ENCODE peak calls at places on chromosomes 12 and 14, in five cellular contexts. O, Z, U, R and K are unnamed samples.

GRCh38 chr12:24079083-24079482 is 129.6 kb upstream of the SOX5 start:
- DNase-seq in U (no peak), O (no peak), R (no peak), Z (no peak), K (no peak)

GRCh38 chr12:114476159-114476558 is 70.2 kb upstream of the TBX5 start:
- DNase-seq in R (peak), O (peak), U (peak), Z (peak), K (no peak)

GRCh38 chr12:26891704-26892103 is 46.1 kb downstream of the INTS13 start:
- DNase-seq in U (no peak), O (no peak), Z (no peak), R (no peak), K (no peak)

GRCh38 chr12:53930591-53931255 is 7.9 kb upstream of the HOXC13 start:
- DNase-seq in Z (peak), R (no peak), O (no peak), U (no peak), K (no peak)

GRCh38 chr12:1605129-1606020 is 11.0 kb upstream of the FBXL14 start:
- DNase-seq in U (peak), R (peak), Z (peak), O (peak), K (peak)

GRCh38 chr14:62409909-62410308 is 635.3 kb downstream of the KCNH5 start:
- DNase-seq in O (peak), R (peak), Z (no peak), U (no peak), K (no peak)

GRCh38 chr12:78431931-78432330 is 432.6 kb upstream of the SYT1 start:
- DNase-seq in U (no peak), O (peak), Z (no peak), R (no peak), K (no peak)

GRCh38 chr12:54949041-54949721 is 35.4 kb downstream of the TESPA1 start:
- DNase-seq in Z (no peak), R (no peak), U (no peak), O (no peak), K (no peak)

GRCh38 chr12:4191149-4191548 is 82.4 kb upstream of the CCND2 start:
- DNase-seq in U (no peak), O (no peak), Z (no peak), R (no peak), K (no peak)

GRCh38 chr14:95227279-95227860 is 70.0 kb upstream of the DICER1 start:
- DNase-seq in U (no peak), R (no peak), Z (peak), O (no peak), K (no peak)

GRCh38 chr12:112514926-112515642 is 96.3 kb downstream of the PTPN11 start:
- DNase-seq in Z (no peak), U (no peak), O (peak), R (no peak), K (no peak)

GRCh38 chr12:76544601-76545261 is 14.8 kb downstream of the OSBPL8 start:
- DNase-seq in O (no peak), R (no peak), Z (no peak), U (no peak), K (no peak)

GRCh38 chr14:62015248-62015647 is 253.0 kb downstream of the SNAPC1 start:
- DNase-seq in Z (no peak), R (peak), U (no peak), O (peak), K (no peak)

GRCh38 chr12:39990122-39991101 is 115.5 kb downstream of the SLC2A13 start:
- DNase-seq in Z (peak), R (peak), O (peak), U (peak), K (peak)

GRCh38 chr12:67366530-67367196 is 97.5 kb downstream of the CAND1 start:
- DNase-seq in Z (no peak), U (no peak), O (peak), R (peak), K (no peak)

GRCh38 chr12:120529641-120530314 is 820 bp upstream of the COQ5 start:
- DNase-seq in O (peak), R (peak), Z (peak), U (peak), K (peak)

GRCh38 chr12:54229624-54230212 is 40.9 kb upstream of the SMUG1 start:
- DNase-seq in U (no peak), R (peak), O (peak), Z (no peak), K (no peak)

GRCh38 chr12:12915654-12916053 is 24.3 kb downstream of the GPRC5A start:
- DNase-seq in U (peak), O (no peak), Z (peak), R (no peak), K (no peak)

GRCh38 chr14:96177766-96178377 is 26.8 kb upstream of the BDKRB2 start:
- DNase-seq in Z (no peak), R (no peak), U (no peak), O (peak), K (no peak)

DNA sequence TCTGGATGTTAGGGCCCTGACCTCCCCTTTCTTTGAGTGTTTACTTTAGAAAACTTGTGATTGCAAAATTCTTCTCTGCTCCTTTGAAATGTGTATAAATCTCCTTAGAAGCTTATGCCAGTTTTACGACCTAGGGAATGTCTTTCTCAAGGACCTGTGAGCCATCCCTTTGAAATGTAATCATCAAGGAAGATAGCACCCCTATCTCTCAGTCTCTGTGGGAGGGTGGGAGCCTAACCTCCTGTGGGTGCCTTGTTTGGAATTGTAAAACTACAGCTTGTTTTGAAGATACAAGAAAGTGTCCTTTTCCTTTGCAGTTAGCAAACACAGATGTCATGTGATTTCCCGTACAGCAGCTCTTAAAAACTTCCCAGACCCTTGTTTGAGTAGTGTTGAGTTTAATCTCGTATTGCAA is 3.3 kb downstream of the OR10AD1 start:
- DNase-seq in O (peak), Z (peak), U (no peak), R (peak), K (no peak)
- H3K27ac ChIP-seq in O (peak), Z (no peak), U (no peak), R (no peak), K (no peak)

GRCh38 chr12:57766464-57767311 is at the start of gene CYP27B1:
- DNase-seq in R (peak), O (peak), Z (peak), U (peak), K (no peak)
- TF ChIP-seq EZH2 in R (no peak), O (no peak), Z (peak), U (no peak), K (no peak)

DNA sequence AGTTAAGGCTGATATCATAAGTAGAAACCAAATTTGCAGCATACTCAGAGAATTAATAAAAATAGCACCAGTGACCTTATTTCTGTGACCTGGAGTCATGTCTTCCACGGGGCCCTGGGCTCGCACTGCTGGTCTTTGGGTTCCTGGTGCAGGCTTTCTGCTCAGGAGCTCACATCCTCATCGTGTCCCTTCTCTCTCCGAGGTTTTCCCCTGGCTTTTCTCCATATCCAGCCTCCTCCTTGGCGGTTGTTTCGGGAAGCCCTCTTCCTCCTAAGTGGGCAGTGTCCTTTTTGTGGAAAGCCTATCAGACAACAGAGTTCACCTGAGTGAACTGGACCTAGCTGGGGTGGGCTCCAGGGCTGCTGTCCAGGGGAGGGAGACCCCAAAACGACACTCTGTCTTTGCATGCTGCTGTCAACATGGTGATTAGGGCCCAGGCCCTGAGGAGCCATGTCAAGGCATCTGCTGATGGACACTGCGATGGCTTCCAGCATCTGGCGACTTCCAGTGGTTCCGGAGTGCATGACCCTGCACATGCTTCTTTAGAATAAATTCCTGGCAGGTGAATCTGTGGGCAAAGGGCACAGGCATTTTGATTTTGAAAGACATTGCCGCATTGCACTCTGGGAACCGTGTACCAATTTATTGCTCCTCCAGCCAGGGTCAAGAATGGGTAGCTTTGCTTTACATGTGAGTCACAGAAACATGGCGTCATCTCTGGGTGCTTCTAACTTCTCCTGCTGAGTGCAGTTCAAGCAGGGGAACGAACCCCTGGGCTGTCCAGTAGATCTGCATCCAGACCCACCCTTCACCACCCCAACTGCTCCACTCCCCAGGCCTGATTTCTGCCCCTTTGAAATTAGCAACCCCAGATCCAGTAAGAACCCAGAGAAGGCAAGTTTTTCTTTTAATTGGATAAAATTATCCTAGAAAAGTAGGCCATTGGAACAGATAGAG is 136.8 kb downstream of the ADGRD1 start:
- DNase-seq in O (no peak), R (peak), Z (no peak), U (no peak), K (no peak)
- TF ChIP-seq EZH2phosphoT487 in O (no peak), R (no peak), Z (no peak), U (no peak), K (no peak)

GRCh38 chr12:88638956-88639355 is 58.7 kb upstream of the KITLG start:
- DNase-seq in Z (no peak), O (peak), R (no peak), U (no peak), K (no peak)

GRCh38 chr12:88634008-88634407 is 53.7 kb upstream of the KITLG start:
- DNase-seq in Z (no peak), R (no peak), O (no peak), U (no peak), K (no peak)

GRCh38 chr12:88639361-88639760 is 59.1 kb upstream of the KITLG start:
- DNase-seq in U (no peak), Z (no peak), O (no peak), R (no peak), K (no peak)

GRCh38 chr12:88642675-88643431 is 62.6 kb upstream of the KITLG start:
- DNase-seq in R (no peak), U (no peak), Z (no peak), O (no peak), K (no peak)

GRCh38 chr12:88638388-88638787 is 58.1 kb upstream of the KITLG start:
- DNase-seq in O (peak), Z (peak), U (peak), R (no peak), K (no peak)
- H3K27ac ChIP-seq in O (peak), Z (no peak), U (no peak), R (no peak), K (no peak)

GRCh38 chr14:41606249-41607118 is at the start of gene LRFN5:
- DNase-seq in Z (peak), O (peak), R (peak), U (peak), K (peak)

GRCh38 chr14:41605550-41606248 is 977 bp upstream of the LRFN5 start:
- DNase-seq in R (no peak), U (peak), Z (peak), O (peak), K (no peak)

GRCh38 chr14:41607119-41607785 is 576 bp downstream of the LRFN5 start:
- DNase-seq in U (peak), O (peak), R (no peak), Z (peak), K (no peak)

GRCh38 chr14:41607966-41608663 is 1.4 kb downstream of the LRFN5 start:
- DNase-seq in O (peak), Z (peak), U (peak), R (no peak), K (no peak)

DNA sequence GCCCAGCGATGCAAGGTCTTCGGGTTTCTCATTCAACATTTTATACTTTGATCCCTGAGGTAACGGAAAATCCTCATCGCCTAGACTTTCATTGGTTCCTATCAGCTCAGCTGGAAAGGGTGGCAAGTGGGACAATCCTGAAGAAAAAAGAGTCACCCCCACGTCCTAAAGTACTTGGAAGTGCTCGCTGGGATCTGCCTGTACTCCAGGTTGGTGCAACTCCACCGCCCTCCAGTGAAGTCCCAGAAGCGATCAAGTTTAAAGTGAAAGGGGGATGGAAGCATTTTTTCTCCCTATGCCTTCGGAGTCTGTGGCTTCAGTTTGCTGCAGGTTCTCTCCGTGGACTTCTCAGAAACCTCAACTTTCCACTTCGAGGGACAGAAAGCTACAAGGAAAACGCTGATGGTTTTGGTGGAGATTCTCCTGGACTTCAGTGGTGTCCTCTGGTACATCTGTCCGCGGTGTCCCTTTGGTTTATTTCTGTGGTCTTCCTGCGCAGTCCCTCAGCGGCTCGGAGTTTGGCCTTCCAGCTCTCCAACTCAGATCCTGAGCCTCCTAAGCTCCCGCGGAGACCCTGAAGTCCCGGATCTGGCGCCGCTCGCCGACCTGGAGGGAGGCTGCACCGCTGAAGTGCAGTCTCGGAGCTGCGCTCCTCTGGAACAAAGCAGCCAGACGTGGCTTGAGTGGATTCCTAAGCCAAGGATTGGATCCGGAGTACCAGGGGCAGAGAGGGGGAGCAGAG is 1.7 kb upstream of the LRFN5 start:
- DNase-seq in O (peak), U (peak), Z (peak), R (no peak), K (no peak)
- TF ChIP-seq EZH2 in O (no peak), U (no peak), Z (no peak), R (no peak), K (no peak)